ENCODE peak calls at places on chromosomes 3 and 15, in ten cellular contexts. H, J, L, C, K, X, B, P, I and A are unnamed samples.
A peak's percentile ranks its signal among the peaks of the same experiment; 100 is the strongest.

GRCh38 chr15:47711654-47712053 is 5.7 kb upstream of the SEMA6D start:
- DNase-seq in H (no peak), J (peak; percentile 10), L (no peak), C (no peak), K (no peak), X (no peak), B (peak; percentile 8), P (no peak), I (no peak), A (no peak)

GRCh38 chr3:58222161-58222724 is 11.5 kb upstream of the DNASE1L3 start:
- DNase-seq in H (no peak), J (peak; percentile 54), L (no peak), C (no peak), K (no peak), X (no peak), B (no peak), P (no peak), I (no peak), A (no peak)

GRCh38 chr3:122562923-122563716 is 980 bp downstream of the PARP9 start:
- DNase-seq in H (no peak), J (no peak), L (no peak), C (no peak), K (no peak), X (no peak), B (no peak), P (no peak), I (no peak), A (no peak)

GRCh38 chr3:78134496-78134895 is 1094.6 kb downstream of the ROBO2 start:
- DNase-seq in H (no peak), J (no peak), L (no peak), C (no peak), K (no peak), X (no peak), B (no peak), P (no peak), I (no peak), A (no peak)

GRCh38 chr3:146421814-146422748 is 47.3 kb downstream of the PLSCR2 start:
- DNase-seq in H (no peak), J (peak; percentile 36), L (no peak), C (no peak), K (peak; percentile 18), X (no peak), B (no peak), P (no peak), I (no peak), A (no peak)

GRCh38 chr15:56871180-56871579 is 47.3 kb upstream of the TCF12 start:
- DNase-seq in H (no peak), J (peak; percentile 51), L (no peak), C (no peak), K (no peak), X (no peak), B (no peak), P (no peak), I (no peak), A (no peak)

GRCh38 chr3:140709751-140710150 is 31.9 kb downstream of the TRIM42 start:
- DNase-seq in H (no peak), J (no peak), L (no peak), C (no peak), K (no peak), X (no peak), B (no peak), P (no peak), I (no peak), A (no peak)

GRCh38 chr3:30607032-30607833 is 832 bp downstream of the TGFBR2 start:
- DNase-seq in H (peak; percentile 88), J (peak; percentile 40), L (peak; percentile 54), C (no peak), K (no peak), X (peak; percentile 44), B (peak; percentile 43), P (peak; percentile 77), I (peak; percentile 74), A (peak; percentile 77)

GRCh38 chr3:194871864-194872668 is 186.4 kb downstream of the FAM43A start:
- DNase-seq in H (no peak), J (peak; percentile 70), L (peak; percentile 26), C (peak; percentile 43), K (no peak), X (no peak), B (peak; percentile 81), P (no peak), I (no peak), A (peak; percentile 52)

GRCh38 chr3:123281929-123282328 is 80.2 kb downstream of the SEC22A start:
- DNase-seq in H (no peak), J (no peak), L (no peak), C (no peak), K (no peak), X (no peak), B (no peak), P (no peak), I (no peak), A (peak; percentile 1)